ENCODE peak calls at places on chromosomes 4 and X, in six cellular contexts. T is pancreas, U is ascending aorta, Q is HCT116, X is left ventricle myocardium inferior, F is fibroblast of lung. E is an unnamed sample.

GRCh38 chr4:77773101-77773500 is 46.1 kb downstream of the CNOT6L start:
- DNase-seq in T (no peak), U (no peak), Q (no peak), X (no peak), F (no peak), E (no peak)

GRCh38 chr4:22237155-22237751 is 278.6 kb downstream of the ADGRA3 start:
- DNase-seq in T (peak; percentile 58), U (no peak), Q (peak; percentile 29), X (no peak), F (no peak), E (peak; percentile 17)

GRCh38 chr4:123025398-123025797 is 103.0 kb upstream of the NUDT6 start:
- DNase-seq in T (no peak), U (no peak), Q (no peak), X (no peak), F (no peak), E (no peak)

GRCh38 chrX:154082396-154083133 is 15.0 kb downstream of the MECP2 start:
- DNase-seq in T (no peak), U (no peak), Q (no peak), X (no peak), F (peak; percentile 65), E (peak; percentile 39)

GRCh38 chrX:129704491-129704890 is 34.3 kb upstream of the XPNPEP2 start:
- DNase-seq in T (no peak), U (no peak), Q (no peak), X (no peak), F (no peak), E (no peak)

GRCh38 chr4:94561249-94562024 is 109.7 kb downstream of the PDLIM5 start:
- DNase-seq in T (no peak), U (no peak), Q (no peak), X (no peak), F (peak; percentile 96), E (no peak)

GRCh38 chr4:41334182-41334581 is 77.5 kb downstream of the UCHL1 start:
- DNase-seq in T (no peak), U (no peak), Q (no peak), X (no peak), F (no peak), E (no peak)

GRCh38 chr4:30208731-30209435 is 511.3 kb upstream of the PCDH7 start:
- DNase-seq in T (no peak), U (no peak), Q (peak; percentile 36), X (no peak), F (peak; percentile 48), E (peak; percentile 67)

GRCh38 chrX:33001107-33001506 is 210.2 kb downstream of the DMD start:
- DNase-seq in T (no peak), U (no peak), Q (no peak), X (no peak), F (no peak), E (no peak)

GRCh38 chr4:10096201-10096975 is 20.2 kb downstream of the WDR1 start:
- DNase-seq in T (peak; percentile 22), U (peak; percentile 75), Q (peak; percentile 76), X (peak; percentile 64), F (peak; percentile 97), E (peak; percentile 91)

GRCh38 chrX:40644175-40644574 is 3.2 kb downstream of the CXorf38 start:
- DNase-seq in T (no peak), U (no peak), Q (no peak), X (no peak), F (no peak), E (no peak)

GRCh38 chr4:152090543-152090942 is 329.7 kb upstream of the GATB start:
- DNase-seq in T (no peak), U (no peak), Q (no peak), X (peak; percentile 20), F (peak; percentile 10), E (peak; percentile 12)

DNA sequence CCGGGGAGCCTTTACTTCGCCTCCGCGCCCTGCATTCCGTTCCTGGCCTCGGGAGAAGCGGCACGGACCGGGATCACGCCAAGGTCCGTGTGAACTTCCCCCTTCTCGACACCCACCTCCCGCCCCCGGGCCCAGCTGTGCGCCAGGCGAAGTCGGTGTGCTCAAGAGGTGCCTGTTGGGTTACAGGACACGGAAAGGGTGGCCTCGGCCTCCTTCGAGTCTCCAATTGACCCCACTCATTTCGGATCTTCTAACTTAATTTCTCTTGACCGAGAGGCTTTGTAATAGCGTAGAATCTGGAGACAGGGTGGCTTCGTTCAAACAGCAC is 444 bp downstream of the PDHA1 start:
- DNase-seq in T (no peak), U (no peak), Q (no peak), X (no peak), F (no peak), E (no peak)
- H3K4me3 ChIP-seq in T (peak overlapping the region; percentile 43), U (peak overlapping the region; percentile 89), Q (peak overlapping the region; percentile 80), X (peak overlapping the region; percentile 84), F (peak overlapping the region; percentile 70), E (peak overlapping the region; percentile 83)

GRCh38 chr4:80179637-80180161 is 17.6 kb upstream of the PRDM8 start:
- DNase-seq in T (no peak), U (no peak), Q (no peak), X (no peak), F (no peak), E (no peak)
- H3K27me3 ChIP-seq in T (no peaks in the 10 kb centered on the region), U (no peaks in the 10 kb centered on the region), Q (no peaks in the 10 kb centered on the region), X (peaks cover 8% of the 10 kb centered on the region), F (no peaks in the 10 kb centered on the region), E (no peaks in the 10 kb centered on the region)

DNA sequence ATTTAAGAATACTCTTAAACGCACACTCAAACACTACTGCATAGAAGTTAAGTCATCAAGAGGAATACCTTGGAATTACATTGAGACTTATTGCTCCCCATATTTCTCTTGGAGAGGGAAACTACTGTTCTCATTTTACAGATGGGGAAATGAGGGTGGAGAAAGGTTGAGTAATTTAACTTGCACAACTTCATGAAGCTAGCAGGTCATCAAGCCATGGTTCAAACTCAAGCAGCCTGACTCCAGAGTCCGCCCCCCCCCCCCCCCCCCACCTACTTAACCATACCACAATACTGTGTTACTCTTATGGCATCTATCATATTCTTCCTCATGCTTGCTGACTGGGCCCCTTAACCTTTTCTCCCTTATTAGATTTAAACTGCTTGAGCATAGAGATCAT is 45.1 kb downstream of the MBNL3 start:
- DNase-seq in T (no peak), U (no peak), Q (no peak), X (no peak), F (no peak), E (no peak)
- H3K36me3 ChIP-seq in T (no peaks in the 10 kb centered on the region), U (no peaks in the 10 kb centered on the region), Q (no peaks in the 10 kb centered on the region), X (no peaks in the 10 kb centered on the region), F (no peaks in the 10 kb centered on the region), E (no peaks in the 10 kb centered on the region)

DNA sequence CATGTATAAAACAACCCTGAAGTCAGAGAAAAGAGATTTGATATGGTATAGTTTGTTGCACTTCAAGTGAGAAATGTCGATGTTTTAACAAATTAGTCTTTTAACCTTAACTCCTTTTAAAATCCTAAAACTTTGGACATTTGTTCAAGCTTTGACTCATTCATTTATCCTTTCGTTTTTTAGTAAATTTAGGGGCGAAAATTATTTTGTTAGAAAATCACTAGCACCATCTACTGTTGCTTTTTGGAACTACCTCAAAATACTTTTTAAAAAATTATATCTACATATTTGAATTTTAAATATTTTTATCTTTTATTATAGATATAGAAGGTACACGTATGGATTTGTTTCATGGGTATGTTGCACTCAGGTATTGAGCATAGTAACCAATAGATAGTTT is 165.1 kb upstream of the POF1B start:
- DNase-seq in T (no peak), U (no peak), Q (no peak), X (no peak), F (no peak), E (no peak)
- H3K4me3 ChIP-seq in T (no peak overlapping the region), U (no peak overlapping the region), Q (no peak overlapping the region), X (no peak overlapping the region), F (no peak overlapping the region), E (no peak overlapping the region)